ENCODE peak calls at places on chromosomes 4 and X, in four cellular contexts. One of them, this sample, is unnamed.
A peak's percentile ranks its signal among the peaks of the same experiment; 100 is the strongest.

GRCh38 chr4:93182722-93183121 is 645.8 kb upstream of the ATOH1 start:
- DNase-seq in psoas muscle: no peak
- DNase-seq in mucosa of descending colon: no peak
- DNase-seq in endothelial cell of umbilical vein: no peak
- DNase-seq in this sample: no peak

GRCh38 chr4:173647902-173648301 is 117.9 kb upstream of the HAND2 start:
- DNase-seq in psoas muscle: no peak
- DNase-seq in mucosa of descending colon: no peak
- DNase-seq in endothelial cell of umbilical vein: no peak
- DNase-seq in this sample: no peak

GRCh38 chr4:23320881-23321612 is 568.8 kb downstream of the PPARGC1A start:
- DNase-seq in psoas muscle: no peak
- DNase-seq in mucosa of descending colon: no peak
- DNase-seq in endothelial cell of umbilical vein: no peak
- DNase-seq in this sample: no peak

GRCh38 chrX:153438522-153438921 is 7.3 kb downstream of the TREX2 start:
- DNase-seq in psoas muscle: no peak
- DNase-seq in mucosa of descending colon: no peak
- DNase-seq in endothelial cell of umbilical vein: peak; percentile 16
- DNase-seq in this sample: no peak

GRCh38 chrX:24306430-24306829 is 7.4 kb downstream of the SUPT20HL2 start:
- DNase-seq in psoas muscle: no peak
- DNase-seq in mucosa of descending colon: no peak
- DNase-seq in endothelial cell of umbilical vein: peak; percentile 1
- DNase-seq in this sample: no peak

GRCh38 chrX:42821803-42822443 is 44.0 kb upstream of the PPP1R2C start:
- DNase-seq in psoas muscle: no peak
- DNase-seq in mucosa of descending colon: no peak
- DNase-seq in endothelial cell of umbilical vein: no peak
- DNase-seq in this sample: no peak

GRCh38 chrX:8323356-8323755 is 141.3 kb upstream of the VCX3B start:
- DNase-seq in psoas muscle: no peak
- DNase-seq in mucosa of descending colon: peak; percentile 4
- DNase-seq in endothelial cell of umbilical vein: no peak
- DNase-seq in this sample: no peak

GRCh38 chrX:45758319-45758718 is 557.6 kb upstream of the DIPK2B start:
- DNase-seq in psoas muscle: no peak
- DNase-seq in mucosa of descending colon: no peak
- DNase-seq in endothelial cell of umbilical vein: peak; percentile 86
- DNase-seq in this sample: no peak

GRCh38 chr4:36651253-36651652 is 369.8 kb downstream of the DTHD1 start:
- DNase-seq in psoas muscle: no peak
- DNase-seq in mucosa of descending colon: no peak
- DNase-seq in endothelial cell of umbilical vein: no peak
- DNase-seq in this sample: no peak

GRCh38 chr4:83082777-83083176 is 31.8 kb downstream of the PLAC8 start:
- DNase-seq in psoas muscle: no peak
- DNase-seq in mucosa of descending colon: no peak
- DNase-seq in endothelial cell of umbilical vein: no peak
- DNase-seq in this sample: no peak

GRCh38 chr4:150367326-150367725 is 214.6 kb upstream of the MAB21L2 start:
- DNase-seq in psoas muscle: no peak
- DNase-seq in mucosa of descending colon: no peak
- DNase-seq in endothelial cell of umbilical vein: no peak
- DNase-seq in this sample: no peak

GRCh38 chr4:71296945-71297344 is 41.9 kb upstream of the SLC4A4 start:
- DNase-seq in psoas muscle: no peak
- DNase-seq in mucosa of descending colon: peak; percentile 35
- DNase-seq in endothelial cell of umbilical vein: no peak
- DNase-seq in this sample: no peak

GRCh38 chrX:120549483-120550452 is 11.0 kb downstream of the CUL4B start:
- DNase-seq in psoas muscle: no peak
- DNase-seq in mucosa of descending colon: no peak
- DNase-seq in endothelial cell of umbilical vein: peak; percentile 82
- DNase-seq in this sample: no peak

GRCh38 chrX:30865020-30865419 is 24.0 kb downstream of the TAB3 start:
- DNase-seq in psoas muscle: no peak
- DNase-seq in mucosa of descending colon: peak; percentile 13
- DNase-seq in endothelial cell of umbilical vein: no peak
- DNase-seq in this sample: no peak

GRCh38 chrX:154019061-154019621 is 561 bp downstream of the IRAK1 start:
- DNase-seq in psoas muscle: no peak
- DNase-seq in mucosa of descending colon: peak; percentile 22
- DNase-seq in endothelial cell of umbilical vein: no peak
- DNase-seq in this sample: no peak

GRCh38 chrX:151873096-151873495 is 39.6 kb upstream of the MAGEA4 start:
- DNase-seq in psoas muscle: no peak
- DNase-seq in mucosa of descending colon: no peak
- DNase-seq in endothelial cell of umbilical vein: no peak
- DNase-seq in this sample: no peak

GRCh38 chrX:151754042-151754419 is 19.5 kb downstream of the CNGA2 start:
- DNase-seq in psoas muscle: peak; percentile 23
- DNase-seq in mucosa of descending colon: no peak
- DNase-seq in endothelial cell of umbilical vein: no peak
- DNase-seq in this sample: no peak

GRCh38 chr4:11585506-11585905 is 156.8 kb upstream of the HS3ST1 start:
- DNase-seq in psoas muscle: no peak
- DNase-seq in mucosa of descending colon: peak; percentile 41
- DNase-seq in endothelial cell of umbilical vein: no peak
- DNase-seq in this sample: no peak

GRCh38 chrX:129731228-129731627 is 7.6 kb upstream of the XPNPEP2 start:
- DNase-seq in psoas muscle: no peak
- DNase-seq in mucosa of descending colon: no peak
- DNase-seq in endothelial cell of umbilical vein: no peak
- DNase-seq in this sample: no peak

GRCh38 chrX:3743821-3744439 is 30.5 kb upstream of the PRKX start:
- DNase-seq in psoas muscle: no peak
- DNase-seq in mucosa of descending colon: peak; percentile 15
- DNase-seq in endothelial cell of umbilical vein: no peak
- DNase-seq in this sample: no peak

GRCh38 chr4:112532267-112532666 is 16.3 kb upstream of the NEUROG2 start:
- DNase-seq in psoas muscle: no peak
- DNase-seq in mucosa of descending colon: no peak
- DNase-seq in endothelial cell of umbilical vein: no peak
- DNase-seq in this sample: no peak

GRCh38 chrX:121013897-121014455 is 28.4 kb upstream of the CT47A1 start:
- DNase-seq in psoas muscle: no peak
- DNase-seq in mucosa of descending colon: no peak
- DNase-seq in endothelial cell of umbilical vein: no peak
- DNase-seq in this sample: no peak

GRCh38 chr4:184653650-184654049 is 4.1 kb downstream of the PRIMPOL start:
- DNase-seq in psoas muscle: no peak
- DNase-seq in mucosa of descending colon: no peak
- DNase-seq in endothelial cell of umbilical vein: no peak
- DNase-seq in this sample: no peak

GRCh38 chr4:183987987-183988392 is 82.9 kb downstream of the STOX2 start:
- DNase-seq in psoas muscle: peak; percentile 59
- DNase-seq in mucosa of descending colon: peak; percentile 59
- DNase-seq in endothelial cell of umbilical vein: peak; percentile 55
- DNase-seq in this sample: no peak

GRCh38 chrX:126929071-126929470 is 109.5 kb downstream of the PRR32 start:
- DNase-seq in psoas muscle: no peak
- DNase-seq in mucosa of descending colon: no peak
- DNase-seq in endothelial cell of umbilical vein: no peak
- DNase-seq in this sample: no peak

GRCh38 chr4:15398732-15399131 is 29.1 kb upstream of the C1QTNF7 start:
- DNase-seq in psoas muscle: no peak
- DNase-seq in mucosa of descending colon: no peak
- DNase-seq in endothelial cell of umbilical vein: no peak
- DNase-seq in this sample: no peak

DNA sequence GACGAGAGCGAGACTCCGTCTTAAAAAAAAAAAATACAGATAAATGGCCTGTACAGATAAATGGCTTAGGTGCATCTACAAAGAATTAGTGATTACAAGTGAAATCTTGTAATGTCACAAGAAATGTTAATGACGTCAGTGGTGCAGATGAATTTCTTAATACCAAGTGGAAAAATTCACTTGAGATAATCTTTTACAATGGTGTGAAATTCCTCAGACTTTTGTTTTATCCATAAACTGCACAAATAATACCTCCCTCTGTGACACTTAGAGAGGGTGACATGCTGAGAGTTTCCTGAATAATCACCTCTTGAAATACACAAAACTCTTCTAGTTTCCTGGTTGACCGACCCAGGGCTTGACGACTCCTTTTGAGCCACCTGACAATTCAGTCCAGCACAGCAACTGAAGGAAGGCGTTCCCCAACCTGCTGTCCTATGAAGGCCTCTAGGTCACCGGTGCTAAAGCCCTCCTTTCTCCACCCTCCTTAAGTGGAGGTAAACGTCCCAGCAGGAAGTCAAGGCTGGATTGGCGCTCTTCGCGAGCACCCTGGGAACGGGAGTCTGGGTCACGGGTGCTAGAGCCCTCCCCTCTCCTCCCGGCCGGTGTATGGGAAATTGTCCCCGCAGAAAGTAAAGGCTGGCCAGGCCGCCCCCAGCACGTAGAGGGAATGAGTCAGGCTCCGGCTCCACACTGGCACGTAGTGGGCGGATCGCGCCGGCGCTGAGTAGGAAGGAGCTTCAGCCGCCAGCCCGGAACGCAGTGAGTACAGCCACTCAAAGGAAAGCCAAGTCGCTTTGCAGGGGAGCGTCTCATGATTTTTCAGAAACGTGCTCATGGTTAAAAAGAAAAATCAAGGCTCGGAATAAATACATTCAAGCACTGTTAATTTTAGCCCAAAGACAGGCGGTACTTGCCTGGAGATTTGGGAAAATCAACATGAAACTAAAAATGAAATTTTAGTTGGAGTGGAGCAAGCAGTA is at the start of gene TMEM144:
- DNase-seq in psoas muscle: peak; percentile 90
- DNase-seq in mucosa of descending colon: peak; percentile 93
- DNase-seq in endothelial cell of umbilical vein: peak; percentile 93
- DNase-seq in this sample: peak; percentile 91
- TF ChIP-seq CTCF in psoas muscle: no peak
- TF ChIP-seq CTCF in mucosa of descending colon: no peak
- TF ChIP-seq CTCF in endothelial cell of umbilical vein: no peak
- TF ChIP-seq CTCF in this sample: no peak

GRCh38 chr4:131192318-131192717 is 1956.8 kb upstream of the PCDH10 start:
- DNase-seq in psoas muscle: no peak
- DNase-seq in mucosa of descending colon: no peak
- DNase-seq in endothelial cell of umbilical vein: no peak
- DNase-seq in this sample: no peak
- H3K4me3 ChIP-seq in psoas muscle: no peak overlapping the region
- H3K4me3 ChIP-seq in mucosa of descending colon: no peak overlapping the region
- H3K4me3 ChIP-seq in endothelial cell of umbilical vein: no peak overlapping the region
- H3K4me3 ChIP-seq in this sample: no peak overlapping the region

GRCh38 chr4:151643564-151643963 is 117.2 kb downstream of the GATB start:
- DNase-seq in psoas muscle: no peak
- DNase-seq in mucosa of descending colon: no peak
- DNase-seq in endothelial cell of umbilical vein: no peak
- DNase-seq in this sample: no peak

GRCh38 chr4:151641983-151642382 is 118.8 kb downstream of the GATB start:
- DNase-seq in psoas muscle: no peak
- DNase-seq in mucosa of descending colon: no peak
- DNase-seq in endothelial cell of umbilical vein: no peak
- DNase-seq in this sample: no peak

GRCh38 chr4:151644625-151645024 is 116.2 kb downstream of the GATB start:
- DNase-seq in psoas muscle: no peak
- DNase-seq in mucosa of descending colon: peak; percentile 10
- DNase-seq in endothelial cell of umbilical vein: peak; percentile 7
- DNase-seq in this sample: no peak

GRCh38 chr4:151649461-151649860 is 111.3 kb downstream of the GATB start:
- DNase-seq in psoas muscle: no peak
- DNase-seq in mucosa of descending colon: no peak
- DNase-seq in endothelial cell of umbilical vein: no peak
- DNase-seq in this sample: no peak

DNA sequence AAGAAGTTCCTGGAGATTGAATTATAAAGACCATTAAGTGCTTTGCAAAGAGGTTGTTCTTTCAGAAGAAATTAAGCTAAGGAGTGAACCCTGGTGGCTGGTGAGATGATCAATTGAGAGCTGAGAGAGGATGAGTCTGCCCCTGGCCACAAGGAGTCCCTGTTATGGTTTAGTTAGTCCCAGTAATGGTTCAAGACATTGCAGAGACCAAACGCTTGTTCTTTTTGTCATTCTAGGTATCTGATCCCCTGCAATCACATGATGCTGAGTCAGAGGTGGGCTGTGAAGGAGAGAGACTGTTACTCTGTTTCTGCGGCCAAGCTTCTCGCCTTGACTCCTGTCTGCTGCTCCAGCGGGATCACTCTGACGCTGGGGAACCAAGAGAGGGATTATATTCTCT is 114.5 kb downstream of the GATB start:
- DNase-seq in psoas muscle: no peak
- DNase-seq in mucosa of descending colon: no peak
- DNase-seq in endothelial cell of umbilical vein: no peak
- DNase-seq in this sample: no peak
- TF ChIP-seq CTCF in psoas muscle: no peak
- TF ChIP-seq CTCF in mucosa of descending colon: no peak
- TF ChIP-seq CTCF in endothelial cell of umbilical vein: no peak
- TF ChIP-seq CTCF in this sample: no peak

GRCh38 chr4:3043272-3044020 is 30.9 kb downstream of the HTT-AS start:
- DNase-seq in psoas muscle: no peak
- DNase-seq in mucosa of descending colon: no peak
- DNase-seq in endothelial cell of umbilical vein: no peak
- DNase-seq in this sample: no peak

GRCh38 chr4:3040447-3041191 is 33.7 kb downstream of the HTT-AS start:
- DNase-seq in psoas muscle: no peak
- DNase-seq in mucosa of descending colon: peak; percentile 13
- DNase-seq in endothelial cell of umbilical vein: no peak
- DNase-seq in this sample: peak; percentile 25

GRCh38 chr4:3041192-3042142 is 32.9 kb downstream of the HTT-AS start:
- DNase-seq in psoas muscle: peak; percentile 86
- DNase-seq in mucosa of descending colon: peak; percentile 64
- DNase-seq in endothelial cell of umbilical vein: peak; percentile 44
- DNase-seq in this sample: peak; percentile 71

GRCh38 chr4:3039706-3040366 is 34.5 kb downstream of the HTT-AS start:
- DNase-seq in psoas muscle: no peak
- DNase-seq in mucosa of descending colon: no peak
- DNase-seq in endothelial cell of umbilical vein: no peak
- DNase-seq in this sample: no peak

DNA sequence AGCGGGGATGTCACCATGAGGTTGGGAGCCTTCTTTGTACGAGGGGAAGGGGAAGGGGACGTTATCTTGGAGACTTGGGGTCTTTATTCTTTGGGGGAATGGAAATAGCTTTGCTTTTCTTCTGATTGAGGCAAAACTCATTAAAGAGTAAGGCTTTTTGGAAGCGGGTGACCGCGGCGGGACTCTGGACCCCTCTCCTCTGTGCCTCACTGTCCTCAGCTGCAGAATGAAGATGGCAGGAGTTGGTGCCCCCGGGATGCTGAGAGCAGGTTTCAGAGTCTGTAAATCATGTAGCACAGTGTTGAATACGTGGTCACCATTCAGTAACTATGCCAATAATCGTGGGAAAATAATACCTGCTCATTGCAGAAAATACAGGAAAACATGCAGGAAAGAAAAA is 32.1 kb downstream of the HTT-AS start:
- DNase-seq in psoas muscle: no peak
- DNase-seq in mucosa of descending colon: no peak
- DNase-seq in endothelial cell of umbilical vein: no peak
- DNase-seq in this sample: no peak
- H3K4me3 ChIP-seq in psoas muscle: peak overlapping the region; percentile 75
- H3K4me3 ChIP-seq in mucosa of descending colon: no peak overlapping the region
- H3K4me3 ChIP-seq in endothelial cell of umbilical vein: no peak overlapping the region
- H3K4me3 ChIP-seq in this sample: peak overlapping the region; percentile 55